ENCODE peak calls at places on chromosomes 1 and 21, in eight cellular contexts. T is activated T-cell treated with anti-CD3 and anti-CD28 coated beads, Interleukin-2, amount 50 U/mL, for 4 hours; W is HFFc6; G is pons; F is stimulated activated CD8-positive, alpha-beta memory T cell treated with anti-CD3 and anti-CD28 coated beads, Interleukin-15, amount 100 ng/mL, for 24 hours; M is heart right ventricle; B is AG09309; H is SHP77. R is an unnamed sample.

GRCh38 chr1:227893696-227894305 is 53.9 kb downstream of the WNT9A start:
- DNase-seq in H (no peak), B (no peak), W (no peak), G (no peak), M (no peak), F (no peak), T (no peak), R (no peak)

GRCh38 chr1:2945821-2946231 is 75.4 kb upstream of the ACTRT2 start:
- DNase-seq in F (no peak), H (no peak), B (no peak), M (no peak), T (no peak), G (no peak), W (no peak), R (no peak)

GRCh38 chr21:29181799-29182470 is 51.5 kb downstream of the MAP3K7CL start:
- DNase-seq in W (peak; percentile 84), F (no peak), H (peak; percentile 8), B (peak; percentile 71), T (no peak), M (no peak), G (no peak), R (no peak)

GRCh38 chr1:111559736-111560279 is 56.4 kb upstream of the ADORA3 start:
- DNase-seq in H (no peak), T (no peak), M (no peak), B (no peak), F (no peak), G (no peak), W (peak; percentile 72), R (no peak)

GRCh38 chr21:14241322-14241721 is 25.4 kb downstream of the RBM11 start:
- DNase-seq in F (no peak), W (no peak), T (no peak), B (no peak), G (no peak), M (no peak), H (no peak), R (no peak)

GRCh38 chr1:62384276-62385005 is 52.4 kb upstream of the USP1 start:
- DNase-seq in G (peak; percentile 84), F (no peak), B (peak; percentile 92), W (peak; percentile 40), M (no peak), H (peak; percentile 82), T (no peak), R (peak; percentile 93)

GRCh38 chr1:41783189-41783639 is 135.5 kb downstream of the HIVEP3 start:
- DNase-seq in T (no peak), B (peak; percentile 81), H (no peak), G (peak; percentile 51), W (peak; percentile 92), M (no peak), F (no peak), R (no peak)

GRCh38 chr1:156281281-156282142 is 1.1 kb downstream of the SMG5 start:
- DNase-seq in T (peak; percentile 19), M (peak; percentile 65), B (no peak), H (peak; percentile 28), W (peak; percentile 77), F (peak; percentile 21), G (no peak), R (peak; percentile 54)

GRCh38 chr1:25341746-25342145 is 3.6 kb downstream of the TMEM50A start:
- DNase-seq in W (no peak), H (no peak), G (no peak), B (no peak), F (no peak), T (no peak), M (no peak), R (no peak)